ENCODE peak calls at places on chromosomes 6 and 20, in five cellular contexts. T, S, L, I and F are unnamed samples. For H3K4me1, the result is how much of the 10 kb centered on the place peaks cover.

GRCh38 chr20:33793011-33793931 is 17.9 kb upstream of the CHMP4B start:
- DNase-seq in T (no peak), S (peak), L (peak), I (peak), F (no peak)

GRCh38 chr6:36827261-36828079 is 11.8 kb downstream of the CPNE5 start:
- DNase-seq in T (no peak), S (no peak), L (peak), I (no peak), F (no peak)

GRCh38 chr20:57237006-57237953 is 29.2 kb downstream of the BMP7 start:
- DNase-seq in T (no peak), S (no peak), L (no peak), I (no peak), F (no peak)

GRCh38 chr6:26122005-26122388 is 34.8 kb downstream of the HFE start:
- DNase-seq in T (no peak), S (no peak), L (no peak), I (no peak), F (no peak)

GRCh38 chr6:49326337-49326736 is 136.7 kb downstream of the MMUT start:
- DNase-seq in T (no peak), S (no peak), L (no peak), I (no peak), F (no peak)

GRCh38 chr6:168400044-168400443 is 40.9 kb upstream of the SMOC2 start:
- DNase-seq in T (peak), S (no peak), L (peak), I (no peak), F (no peak)

GRCh38 chr6:117157448-117157847 is 107.9 kb upstream of the VGLL2 start:
- DNase-seq in T (no peak), S (no peak), L (no peak), I (peak), F (no peak)

GRCh38 chr20:36246410-36246809 is 10.1 kb downstream of the AAR2 start:
- DNase-seq in T (no peak), S (no peak), L (no peak), I (no peak), F (no peak)

GRCh38 chr20:34316191-34316814 is 13.1 kb upstream of the AHCY start:
- DNase-seq in T (no peak), S (no peak), L (no peak), I (no peak), F (no peak)

GRCh38 chr20:32127347-32127746 is 17.8 kb downstream of the TM9SF4 start:
- DNase-seq in T (no peak), S (no peak), L (no peak), I (no peak), F (no peak)

GRCh38 chr6:143110572-143110971 is 49.9 kb downstream of the AIG1 start:
- DNase-seq in T (no peak), S (no peak), L (no peak), I (no peak), F (no peak)

GRCh38 chr6:132763269-132763668 is 5.6 kb upstream of the VNN2 start:
- DNase-seq in T (no peak), S (no peak), L (no peak), I (peak), F (no peak)

GRCh38 chr6:48311301-48311700 is 200.3 kb upstream of the PTCHD4 start:
- DNase-seq in T (no peak), S (no peak), L (no peak), I (no peak), F (no peak)

GRCh38 chr6:79353226-79353625 is 118.7 kb upstream of the HMGN3 start:
- DNase-seq in T (no peak), S (no peak), L (no peak), I (no peak), F (no peak)

GRCh38 chr6:116278853-116279231 is 888 bp downstream of the TSPYL1 start:
- DNase-seq in T (peak), S (peak), L (peak), I (no peak), F (peak)

GRCh38 chr6:53615633-53616449 is 49.7 kb downstream of the KLHL31 start:
- DNase-seq in T (peak), S (no peak), L (no peak), I (peak), F (no peak)

GRCh38 chr6:93644611-93645010 is 225.3 kb upstream of the EPHA7 start:
- DNase-seq in T (no peak), S (no peak), L (no peak), I (no peak), F (no peak)

GRCh38 chr6:137202078-137202477 is 17.1 kb downstream of the IFNGR1 start:
- DNase-seq in T (no peak), S (no peak), L (no peak), I (no peak), F (no peak)

GRCh38 chr20:57450419-57450818 is 59.2 kb downstream of the RBM38 start:
- DNase-seq in T (no peak), S (peak), L (peak), I (no peak), F (no peak)

GRCh38 chr20:44750081-44750805 is 4.6 kb downstream of the KCNK15 start:
- DNase-seq in T (no peak), S (no peak), L (no peak), I (no peak), F (no peak)

GRCh38 chr6:4780360-4780812 is 4.2 kb downstream of the CDYL start:
- DNase-seq in T (peak), S (no peak), L (no peak), I (peak), F (no peak)

GRCh38 chr20:62608218-62608565 is 34.1 kb upstream of the SLCO4A1 start:
- DNase-seq in T (no peak), S (no peak), L (no peak), I (no peak), F (no peak)

GRCh38 chr6:161308075-161308655 is 34.3 kb upstream of the AGPAT4 start:
- DNase-seq in T (no peak), S (no peak), L (no peak), I (no peak), F (no peak)

GRCh38 chr20:18090044-18090443 is 32.3 kb upstream of the OVOL2 start:
- DNase-seq in T (no peak), S (no peak), L (no peak), I (peak), F (no peak)

GRCh38 chr6:135895231-135895931 is 43.9 kb downstream of the PDE7B start:
- DNase-seq in T (no peak), S (no peak), L (no peak), I (no peak), F (no peak)

GRCh38 chr6:82608365-82608764 is 244.7 kb downstream of the TPBG start:
- DNase-seq in T (no peak), S (no peak), L (no peak), I (peak), F (no peak)

GRCh38 chr6:73262701-73263569 is at the start of gene KHDC1:
- DNase-seq in T (peak), S (peak), L (peak), I (peak), F (no peak)

GRCh38 chr20:40331249-40331648 is 357.8 kb downstream of the MAFB start:
- DNase-seq in T (no peak), S (no peak), L (no peak), I (no peak), F (no peak)

GRCh38 chr20:47361268-47361665 is 4.8 kb upstream of the ZMYND8 start:
- DNase-seq in T (no peak), S (no peak), L (no peak), I (no peak), F (no peak)
- H3K4me1 ChIP-seq in T (half or more), S (half or more), L (under half), I (under half), F (under half)

GRCh38 chr20:1652960-1653359 is 4.6 kb downstream of the SIRPG start:
- DNase-seq in T (no peak), S (no peak), L (no peak), I (no peak), F (no peak)

GRCh38 chr20:1651268-1651667 is 6.3 kb downstream of the SIRPG start:
- DNase-seq in T (no peak), S (no peak), L (no peak), I (no peak), F (no peak)

GRCh38 chr20:1654994-1655393 is 2.6 kb downstream of the SIRPG start:
- DNase-seq in T (no peak), S (no peak), L (no peak), I (no peak), F (no peak)

GRCh38 chr20:1648101-1648500 is 9.5 kb downstream of the SIRPG start:
- DNase-seq in T (no peak), S (no peak), L (no peak), I (no peak), F (no peak)

GRCh38 chr20:1652104-1652503 is 5.5 kb downstream of the SIRPG start:
- DNase-seq in T (no peak), S (no peak), L (no peak), I (no peak), F (no peak)
- H3K4me1 ChIP-seq in T (under half), S (under half), L (under half), I (under half), F (under half)

GRCh38 chr6:30747300-30747687 is 2.9 kb upstream of the IER3 start:
- DNase-seq in T (no peak), S (no peak), L (no peak), I (no peak), F (no peak)
- H3K4me1 ChIP-seq in T (under half), S (under half), L (under half), I (under half), F (under half)

DNA sequence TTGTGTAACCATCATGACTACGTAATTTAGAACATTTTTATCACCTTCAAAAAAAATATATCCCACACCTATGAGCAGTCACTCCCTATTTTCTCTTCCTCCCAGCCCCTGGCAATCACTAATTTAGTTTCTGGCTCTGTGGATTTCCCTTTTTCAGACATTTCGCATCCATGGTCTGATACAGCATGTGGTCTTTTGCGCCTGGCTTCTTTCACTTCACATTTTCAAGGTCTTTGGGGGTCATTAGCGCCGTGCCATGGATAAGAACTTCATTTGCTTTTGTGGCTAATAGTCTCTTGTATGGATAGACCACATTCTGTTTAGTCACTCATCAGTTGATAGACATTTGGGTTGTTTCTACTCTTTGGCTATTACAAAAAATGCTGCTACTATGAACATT is 44.9 kb upstream of the DUSP22 start:
- DNase-seq in T (no peak), S (no peak), L (no peak), I (no peak), F (no peak)
- H3K4me1 ChIP-seq in T (under half), S (under half), L (under half), I (under half), F (under half)

DNA sequence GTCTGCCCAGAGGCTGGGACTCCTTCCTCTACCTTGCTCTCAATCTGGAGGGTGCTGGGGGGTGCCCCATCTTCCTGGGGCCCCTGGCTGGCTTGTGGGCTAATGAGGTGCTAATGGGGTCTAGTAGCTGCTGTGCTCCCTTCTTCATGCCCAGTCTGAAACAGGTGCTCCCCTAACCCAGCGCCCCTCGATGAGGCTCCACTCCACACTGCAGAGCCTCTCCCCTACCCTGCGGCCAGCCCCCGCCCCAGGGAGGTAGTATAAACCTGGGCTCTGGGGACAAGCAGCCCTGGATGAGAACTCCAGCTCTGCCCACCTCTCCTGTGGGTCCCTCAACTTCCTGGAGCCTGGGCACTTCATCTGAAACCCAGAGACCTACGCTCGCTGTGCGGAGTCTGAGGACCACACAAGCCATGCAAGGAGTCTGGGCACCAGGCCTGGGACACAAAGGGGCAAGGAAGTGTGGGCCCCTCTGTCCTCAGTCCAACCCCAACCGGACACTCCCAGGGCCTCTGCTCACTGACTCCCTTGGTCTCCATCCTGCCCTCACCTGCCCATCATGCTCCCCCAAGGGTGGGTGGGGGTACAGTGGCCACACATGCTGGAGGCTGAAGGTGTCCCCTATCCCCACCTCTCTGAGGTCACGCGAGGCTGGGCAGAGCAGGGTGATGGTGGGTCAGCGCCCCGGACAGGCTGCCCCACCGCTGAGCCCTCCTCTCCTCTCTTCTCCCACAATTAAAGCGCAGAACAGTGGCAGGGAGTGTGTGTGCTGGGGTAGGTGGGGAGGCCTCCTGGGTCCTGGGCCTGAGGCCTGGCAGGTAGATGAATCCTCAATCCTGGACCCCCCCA is 6.2 kb downstream of the RPL10A start:
- DNase-seq in T (no peak), S (no peak), L (no peak), I (peak), F (no peak)
- H3K4me1 ChIP-seq in T (under half), S (under half), L (under half), I (under half), F (under half)

GRCh38 chr20:60372822-60373221 is 414.6 kb downstream of the CDH26 start:
- DNase-seq in T (no peak), S (no peak), L (no peak), I (no peak), F (no peak)

GRCh38 chr20:60371456-60371855 is 413.2 kb downstream of the CDH26 start:
- DNase-seq in T (no peak), S (no peak), L (no peak), I (peak), F (no peak)

GRCh38 chr20:60372282-60372681 is 414.1 kb downstream of the CDH26 start:
- DNase-seq in T (no peak), S (no peak), L (no peak), I (no peak), F (no peak)
- H3K4me1 ChIP-seq in T (under half), S (under half), L (under half), I (under half), F (under half)

DNA sequence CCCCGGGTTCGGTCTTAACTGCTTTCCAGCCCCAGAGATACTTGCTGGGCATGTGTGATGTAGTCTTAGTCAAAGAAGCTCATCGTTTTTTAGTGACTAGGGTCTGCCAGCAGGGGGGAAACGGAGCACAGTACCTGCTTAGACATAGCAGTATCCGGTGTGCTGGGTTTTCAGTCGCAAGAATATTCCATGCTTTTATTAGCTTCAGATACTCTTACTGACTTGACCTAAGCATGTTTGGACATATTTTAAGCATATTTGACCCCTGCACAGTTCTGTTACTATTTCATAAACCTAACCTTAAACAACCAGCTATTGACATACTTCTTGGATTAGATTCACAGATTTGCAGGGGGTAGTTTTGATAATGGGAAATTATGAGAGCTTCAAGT is 3.0 kb downstream of the E2F3 start:
- DNase-seq in T (peak), S (no peak), L (no peak), I (peak), F (no peak)
- H3K4me1 ChIP-seq in T (under half), S (under half), L (under half), I (under half), F (under half)

DNA sequence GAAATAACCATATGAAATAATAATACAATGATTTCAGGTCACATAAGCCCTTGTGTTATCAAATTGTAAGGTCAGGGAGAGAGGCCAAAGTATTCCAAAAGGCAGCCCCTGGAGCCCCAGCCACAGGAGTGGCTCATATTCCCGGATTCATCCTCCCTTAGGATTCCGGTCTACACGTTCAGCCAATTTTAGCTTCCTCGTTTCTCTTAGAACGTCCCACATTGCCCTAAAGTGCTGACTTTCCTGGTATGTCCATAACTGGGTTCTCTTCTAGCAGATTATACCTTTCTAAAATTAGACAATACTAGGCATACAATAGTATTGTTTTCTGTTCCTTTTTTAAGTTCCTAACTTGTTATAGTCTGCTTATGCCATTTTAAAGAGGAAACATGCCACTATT is 192.7 kb upstream of the NOX3 start:
- DNase-seq in T (no peak), S (no peak), L (no peak), I (no peak), F (no peak)
- H3K4me1 ChIP-seq in T (under half), S (under half), L (under half), I (under half), F (under half)